ENCODE peak calls at places on chromosomes 11 and 22, in five cellular contexts. R, X, D, Z and P are unnamed samples.

GRCh38 chr11:9756461-9756860 is 92.6 kb downstream of the SWAP70 start:
- DNase-seq in R (peak; percentile 43), Z (no peak), D (no peak), X (no peak), P (peak; percentile 34)

GRCh38 chr11:65112551-65113360 is 1.1 kb downstream of the TM7SF2 start:
- DNase-seq in D (peak; percentile 59), X (peak; percentile 84), Z (no peak), R (peak; percentile 67), P (peak; percentile 80)

GRCh38 chr11:61119571-61119970 is 17.3 kb downstream of the CD5 start:
- DNase-seq in Z (no peak), D (no peak), R (no peak), X (no peak), P (no peak)

GRCh38 chr11:49405743-49406142 is 197.3 kb upstream of the FOLH1 start:
- DNase-seq in X (no peak), R (no peak), D (no peak), Z (no peak), P (no peak)

GRCh38 chr11:86145439-86146156 is 76.7 kb upstream of the PICALM start:
- DNase-seq in Z (no peak), X (peak; percentile 33), D (no peak), R (no peak), P (no peak)

GRCh38 chr11:7796842-7797241 is at the start of gene OR5P2:
- DNase-seq in Z (no peak), R (no peak), X (no peak), D (no peak), P (no peak)

GRCh38 chr11:125454047-125454446 is 42.0 kb downstream of the FEZ1 start:
- DNase-seq in R (no peak), D (no peak), Z (no peak), X (no peak), P (no peak)

GRCh38 chr11:21430532-21430931 is 761.1 kb downstream of the NELL1 start:
- DNase-seq in R (no peak), Z (no peak), D (no peak), X (no peak), P (no peak)

GRCh38 chr22:29431986-29432385 is 6.4 kb upstream of the RFPL1 start:
- DNase-seq in X (peak; percentile 51), D (no peak), R (no peak), Z (no peak), P (no peak)

GRCh38 chr11:30465192-30465591 is 121.0 kb downstream of the MPPED2 start:
- DNase-seq in X (no peak), D (no peak), Z (no peak), R (no peak), P (no peak)

GRCh38 chr22:20062766-20063083 is 17.3 kb upstream of the DGCR8 start:
- DNase-seq in D (no peak), Z (peak; percentile 29), X (peak; percentile 55), R (peak; percentile 42), P (no peak)

GRCh38 chr11:63893355-63893754 is 23.6 kb downstream of the RCOR2 start:
- DNase-seq in X (no peak), R (no peak), Z (no peak), D (no peak), P (no peak)

GRCh38 chr11:33997473-33998347 is 53.8 kb upstream of the CAPRIN1 start:
- DNase-seq in Z (no peak), X (no peak), R (peak; percentile 19), D (no peak), P (no peak)

GRCh38 chr22:26643368-26644100 is 13.9 kb upstream of the MIAT start:
- DNase-seq in D (no peak), Z (no peak), R (no peak), X (no peak), P (no peak)

GRCh38 chr22:41367680-41368542 is 13.8 kb upstream of the TEF start:
- DNase-seq in Z (no peak), R (no peak), X (peak; percentile 47), D (no peak), P (no peak)

GRCh38 chr11:82767123-82767522 is 33.5 kb upstream of the FAM181B start:
- DNase-seq in X (no peak), D (no peak), R (no peak), Z (no peak), P (no peak)

GRCh38 chr11:65563606-65564005 is 5.4 kb upstream of the LTBP3 start:
- DNase-seq in Z (no peak), D (no peak), X (no peak), R (no peak), P (no peak)

GRCh38 chr11:64407630-64408029 is 48.7 kb downstream of the RPS6KA4 start:
- DNase-seq in R (no peak), X (no peak), D (no peak), Z (no peak), P (no peak)

GRCh38 chr11:17386331-17387084 is 2.0 kb downstream of the KCNJ11 start:
- DNase-seq in Z (peak; percentile 18), D (peak; percentile 78), R (peak; percentile 62), X (peak; percentile 74), P (peak; percentile 69)

GRCh38 chr11:20775331-20775730 is 105.9 kb downstream of the NELL1 start:
- DNase-seq in R (no peak), Z (no peak), D (no peak), X (no peak), P (no peak)

GRCh38 chr22:38271927-38272372 is 860 bp downstream of the TMEM184B start:
- DNase-seq in R (peak; percentile 29), X (no peak), D (peak; percentile 56), Z (no peak), P (no peak)

GRCh38 chr11:47843354-47844060 is 4.6 kb downstream of the NUP160 start:
- DNase-seq in X (no peak), Z (no peak), D (no peak), R (no peak), P (no peak)

GRCh38 chr11:65654375-65655349 is 8.1 kb downstream of the RELA start:
- DNase-seq in D (no peak), X (peak; percentile 5), Z (no peak), R (no peak), P (no peak)

GRCh38 chr11:5280582-5281102 is 10.9 kb upstream of the HBE1 start:
- DNase-seq in X (peak; percentile 74), D (peak; percentile 93), Z (peak; percentile 97), R (peak; percentile 95), P (peak; percentile 3)

GRCh38 chr22:46660604-46661201 is 40.5 kb downstream of the GRAMD4 start:
- DNase-seq in X (no peak), Z (no peak), R (no peak), D (no peak), P (no peak)

GRCh38 chr22:49312601-49313000 is 515.1 kb downstream of the BRD1 start:
- DNase-seq in X (no peak), Z (no peak), D (no peak), R (no peak), P (no peak)

GRCh38 chr11:104000798-104001197 is 35.6 kb upstream of the DDI1 start:
- DNase-seq in Z (no peak), X (no peak), R (no peak), D (no peak), P (no peak)

GRCh38 chr11:73394416-73395296 is 18.5 kb downstream of the RELT start:
- DNase-seq in Z (no peak), D (no peak), R (no peak), X (no peak), P (no peak)

GRCh38 chr11:65416341-65417185 is 6.0 kb upstream of the NEAT1 start:
- DNase-seq in R (peak; percentile 93), X (peak; percentile 93), Z (peak; percentile 54), D (peak; percentile 84), P (peak; percentile 88)

GRCh38 chr22:30535182-30535581 is 11.4 kb downstream of the SEC14L6 start:
- DNase-seq in Z (no peak), D (no peak), R (no peak), X (no peak), P (no peak)

DNA sequence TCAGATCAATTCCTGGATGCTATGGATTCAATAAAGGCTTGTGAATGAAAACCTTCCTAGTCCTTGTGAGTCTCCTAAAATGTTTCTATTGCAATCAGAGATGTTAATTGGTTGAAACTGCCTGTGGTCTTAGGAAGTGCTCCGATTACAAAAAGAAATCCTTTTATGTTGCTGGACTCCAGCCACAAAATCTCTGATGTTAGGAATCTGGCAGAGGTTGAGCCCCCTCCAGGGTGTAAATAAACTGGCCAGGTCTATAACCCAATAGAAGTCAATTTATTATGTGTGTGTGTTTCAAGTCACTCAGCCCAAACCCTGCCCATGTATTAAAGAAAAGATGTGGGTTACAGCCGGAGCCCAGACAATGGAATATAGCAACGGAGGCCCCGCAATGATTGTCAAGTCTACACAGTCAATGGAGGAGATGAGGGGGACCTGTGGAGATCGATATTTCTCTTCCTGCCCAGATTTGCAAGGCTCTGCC is 218.1 kb upstream of the SORL1-AS1 start:
- DNase-seq in Z (no peak), R (no peak), D (no peak), X (peak; percentile 19), P (no peak)
- TF ChIP-seq EZH2phosphoT487 in Z (no peak), R (no peak), D (no peak), X (no peak), P (no peak)

DNA sequence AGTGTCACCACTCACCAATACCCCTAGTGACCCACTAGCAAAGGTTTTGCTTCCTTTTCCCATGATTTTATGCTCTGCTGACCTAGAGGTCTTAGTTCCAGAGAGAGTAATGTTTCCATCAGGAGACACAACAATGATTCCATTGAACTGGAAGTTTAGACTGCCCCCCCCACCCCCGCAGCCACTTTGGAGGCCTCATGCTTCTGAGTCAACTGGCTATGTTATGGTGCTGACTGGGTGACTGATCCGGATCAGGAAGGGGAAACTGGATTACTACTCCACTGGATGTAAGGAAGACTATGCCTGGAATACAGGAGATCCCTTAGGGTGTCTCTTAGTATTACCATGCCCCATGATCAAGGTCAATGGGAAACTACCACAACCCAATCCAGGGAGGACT is 633.6 kb downstream of the OPCML start:
- DNase-seq in R (no peak), X (no peak), Z (no peak), D (no peak), P (no peak)
- H3K9me2 ChIP-seq in R (no peaks in the 10 kb centered on the region), X (no peaks in the 10 kb centered on the region), Z (no peaks in the 10 kb centered on the region), D (no peaks in the 10 kb centered on the region), P (no peaks in the 10 kb centered on the region)

DNA sequence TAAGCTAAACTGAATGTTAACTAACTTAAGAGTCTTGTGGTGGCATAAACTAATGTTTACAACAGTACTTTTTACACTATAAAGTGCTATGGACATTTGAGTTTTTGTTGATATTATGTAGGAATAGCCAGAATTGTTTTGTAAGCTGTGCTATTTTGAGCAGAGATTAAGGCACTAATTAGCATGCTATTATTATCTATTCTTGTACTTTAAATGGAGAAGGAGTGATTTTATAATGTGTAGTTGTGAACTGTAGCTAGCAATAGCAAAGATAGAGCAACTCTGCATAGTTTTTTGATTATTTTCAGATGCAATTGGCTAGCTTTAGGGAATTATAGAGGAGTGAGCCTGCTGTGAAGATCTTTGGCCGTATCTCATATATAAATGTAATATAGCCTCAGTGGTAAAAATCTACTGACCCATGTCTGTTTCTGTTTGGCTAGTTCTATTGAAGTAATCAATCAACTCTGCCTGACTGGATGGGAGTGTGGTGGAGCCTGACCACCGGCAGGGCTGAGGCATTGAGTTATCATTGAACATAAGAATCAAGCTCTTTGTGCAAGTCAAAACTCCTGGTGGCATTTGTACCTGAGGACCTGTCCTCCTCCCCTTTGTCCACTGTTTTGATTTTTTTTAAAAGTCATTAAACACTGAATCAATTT is 34.3 kb downstream of the NCAM1 start:
- DNase-seq in X (no peak), D (no peak), Z (no peak), R (no peak), P (no peak)
- TF ChIP-seq EZH2phosphoT487 in X (no peak), D (no peak), Z (no peak), R (no peak), P (no peak)

DNA sequence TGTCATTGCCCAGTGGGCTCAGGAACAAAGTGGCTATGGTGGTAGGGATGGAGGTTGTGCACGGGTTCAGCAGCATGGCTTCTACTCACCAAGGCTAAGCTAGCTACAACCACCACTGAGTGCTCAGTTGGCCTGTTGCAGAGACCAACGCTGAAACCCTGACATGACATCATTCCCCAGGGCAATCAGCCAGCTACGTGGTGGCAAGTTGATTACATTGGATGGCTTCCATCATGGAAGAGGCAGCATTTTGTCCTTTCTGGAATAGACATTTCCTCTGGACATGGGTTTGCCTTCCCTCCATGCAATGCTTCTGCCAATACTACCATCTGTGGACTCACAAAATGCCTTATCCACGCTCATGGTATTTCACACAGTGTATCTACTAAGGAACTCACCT is 634.3 kb downstream of the OPCML start:
- DNase-seq in R (no peak), D (no peak), Z (no peak), X (no peak), P (no peak)
- H3K9me2 ChIP-seq in R (no peaks in the 10 kb centered on the region), D (no peaks in the 10 kb centered on the region), Z (no peaks in the 10 kb centered on the region), X (no peaks in the 10 kb centered on the region), P (no peaks in the 10 kb centered on the region)